ENCODE peak calls at places on chromosomes 11 and 22, in nine cellular contexts. B is IMR-90, M is right lobe of liver, Q is body of pancreas, Z is HCT116, F is heart left ventricle, K is ovary, V is thyroid gland, Y is H1. W is an unnamed sample. For H3K9me3, the result is how much of the 10 kb centered on the place peaks cover.

GRCh38 chr11:70895061-70895670 is 357.2 kb downstream of the SHANK2 start:
- DNase-seq in V (no peak), Z (no peak), Q (no peak), K (no peak), F (no peak), M (peak), Y (no peak), B (no peak), W (no peak)

GRCh38 chr11:68942751-68943271 is 38.0 kb downstream of the MRGPRD start:
- DNase-seq in B (no peak), Z (no peak), Q (no peak), K (no peak), Y (no peak), M (no peak), F (no peak), V (no peak), W (no peak)

GRCh38 chr22:34975721-34976120 is 90.2 kb upstream of the ISX start:
- DNase-seq in M (no peak), K (no peak), Q (no peak), Y (no peak), F (no peak), Z (no peak), V (no peak), B (no peak), W (no peak)

GRCh38 chr22:44753189-44754042 is 1.0 kb downstream of the ARHGAP8 start:
- DNase-seq in B (peak), Z (no peak), K (no peak), M (no peak), Q (peak), V (peak), Y (no peak), F (no peak), W (no peak)

GRCh38 chr11:63599211-63600122 is 14.8 kb downstream of the PLAAT3 start:
- DNase-seq in Z (no peak), K (no peak), M (no peak), B (peak), F (no peak), V (no peak), Y (no peak), Q (no peak), W (no peak)

GRCh38 chr22:31764785-31765184 is 11.0 kb downstream of the DEPDC5 start:
- DNase-seq in F (no peak), Z (no peak), V (no peak), K (no peak), B (no peak), M (no peak), Q (no peak), Y (no peak), W (no peak)

GRCh38 chr11:61158691-61159381 is 2.4 kb downstream of the VPS37C start:
- DNase-seq in Y (no peak), Q (no peak), B (peak), Z (no peak), K (no peak), F (no peak), M (no peak), V (no peak), W (no peak)

GRCh38 chr11:120400564-120401364 is 64.6 kb downstream of the ARHGEF12 start:
- DNase-seq in V (no peak), B (peak), Y (no peak), K (no peak), Z (peak), F (no peak), Q (peak), M (no peak), W (peak)

GRCh38 chr11:40602866-40603578 is 856.4 kb downstream of the LRRC4C start:
- DNase-seq in M (no peak), V (no peak), F (no peak), Q (no peak), B (no peak), K (no peak), Y (peak), Z (no peak), W (no peak)

GRCh38 chr11:15577519-15577918 is 462.8 kb downstream of the INSC start:
- DNase-seq in Y (no peak), M (no peak), K (no peak), Q (no peak), F (no peak), B (no peak), Z (no peak), V (no peak), W (no peak)

GRCh38 chr11:10798330-10798980 is 10.3 kb downstream of the EIF4G2 start:
- DNase-seq in B (no peak), Q (no peak), Z (no peak), Y (no peak), V (no peak), F (no peak), M (no peak), K (no peak), W (no peak)

GRCh38 chr11:3154001-3154599 is 11.0 kb downstream of the OSBPL5 start:
- DNase-seq in Z (no peak), F (no peak), M (peak), K (no peak), B (no peak), Q (no peak), Y (no peak), V (no peak), W (no peak)

GRCh38 chr22:39574779-39575551 is 4.4 kb downstream of the CACNA1I start:
- DNase-seq in Z (peak), Y (no peak), Q (no peak), V (peak), F (no peak), K (no peak), B (peak), M (no peak), W (no peak)

GRCh38 chr11:79139900-79140299 is 300.9 kb downstream of the TENM4 start:
- DNase-seq in K (no peak), Z (no peak), Y (no peak), M (no peak), B (no peak), Q (no peak), F (no peak), V (no peak), W (no peak)

GRCh38 chr22:50209893-50210292 is 9.1 kb downstream of the SELENOO start:
- DNase-seq in F (no peak), V (peak), B (peak), M (peak), Z (no peak), Y (no peak), Q (peak), K (peak), W (peak)
- TF ChIP-seq POLR2A in F (no peak), V (no peak), B (no peak), M (no peak), Z (no peak), Y (no peak), Q (no peak), K (no peak), W (no peak)

GRCh38 chr11:54930930-54931329 is 224.3 kb downstream of the OR4A5 start:
- DNase-seq in B (no peak), V (no peak), M (no peak), Y (no peak), Q (no peak), F (no peak), Z (no peak), K (no peak), W (no peak)

GRCh38 chr11:54927704-54928103 is 221.1 kb downstream of the OR4A5 start:
- DNase-seq in Y (no peak), B (no peak), F (no peak), V (no peak), Q (no peak), K (no peak), Z (no peak), M (no peak), W (no peak)
- H3K9me3 ChIP-seq in Y (half or more), B (under half), F (under half), V (under half), Q (under half), K (under half), Z (under half), M (under half), W (under half)

DNA sequence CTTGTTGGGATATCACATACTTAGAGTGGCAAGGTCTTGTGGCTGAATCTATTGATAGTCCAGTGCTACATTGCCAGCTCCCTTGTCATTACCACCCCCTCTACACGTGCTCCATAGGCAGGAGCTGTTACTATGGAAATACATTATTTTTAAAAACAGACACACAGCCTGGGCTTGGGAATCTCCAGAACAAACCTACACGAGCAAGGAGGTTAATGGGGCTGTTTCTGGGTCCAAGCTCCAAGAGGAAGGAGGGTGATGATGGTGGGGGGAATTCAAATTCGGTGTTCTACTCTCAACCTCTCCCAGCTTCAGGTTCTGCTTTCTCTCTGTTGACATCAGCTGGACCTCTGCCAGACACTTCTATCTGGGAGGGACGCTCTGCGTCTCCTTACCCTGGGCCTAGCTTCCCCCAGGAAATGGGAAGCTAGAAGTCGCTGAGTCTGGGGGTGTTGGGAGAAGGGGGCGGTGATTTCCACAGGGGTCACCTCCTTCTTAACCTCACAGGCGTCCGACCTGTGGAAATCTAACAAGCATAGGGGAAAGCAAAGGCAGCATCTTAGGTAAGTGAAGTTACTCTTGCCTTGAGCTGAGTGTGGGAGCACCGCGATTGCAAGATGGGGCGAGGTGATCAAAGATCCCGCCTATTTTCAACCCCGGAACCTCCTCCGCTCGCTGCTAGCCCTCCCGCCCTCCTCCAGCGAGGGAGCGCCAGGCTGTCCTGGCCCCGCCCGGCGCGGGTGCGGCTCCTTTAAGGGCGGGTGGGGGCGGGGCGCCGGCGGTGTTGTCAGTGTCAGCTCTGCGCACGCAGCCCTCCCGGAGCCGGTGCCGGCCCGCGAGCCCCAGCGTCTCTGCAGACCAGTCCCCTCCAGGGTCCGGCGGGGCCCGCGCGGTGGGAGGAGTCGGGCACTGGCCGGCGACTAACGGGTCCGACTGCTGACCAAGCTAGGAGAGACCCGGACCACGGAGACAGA is at the start of gene C2CD2L:
- DNase-seq in F (peak), B (peak), V (peak), M (peak), Q (peak), Y (no peak), K (peak), Z (peak), W (peak)
- TF ChIP-seq POLR2A in F (peak), B (no peak), V (no peak), M (peak), Q (peak), Y (no peak), K (peak), Z (no peak), W (peak)

DNA sequence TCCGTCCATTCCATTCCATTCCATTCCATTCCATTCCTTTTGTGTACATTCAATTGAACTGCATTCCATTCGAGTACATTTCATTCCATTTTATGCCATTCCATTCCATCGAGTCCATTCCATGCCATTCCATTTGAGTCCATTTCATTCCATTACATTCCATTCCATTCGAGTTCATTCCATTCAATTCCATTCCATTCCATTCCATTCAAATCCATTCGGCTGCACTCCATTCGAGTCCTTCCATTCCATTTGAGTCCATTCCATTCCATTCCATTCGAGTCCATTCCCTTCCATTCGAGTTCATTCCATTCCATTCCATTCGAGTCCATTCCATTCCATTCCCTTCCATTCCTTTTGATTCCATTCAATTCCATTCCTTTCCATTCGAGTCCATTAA is 4800.6 kb upstream of the OR11H1 start:
- DNase-seq in Q (no peak), K (no peak), Y (no peak), B (no peak), V (no peak), M (no peak), Z (no peak), F (no peak), W (no peak)
- H3K9me3 ChIP-seq in Q (under half), K (under half), Y (under half), B (under half), V (under half), M (under half), Z (half or more), F (under half), W (under half)

DNA sequence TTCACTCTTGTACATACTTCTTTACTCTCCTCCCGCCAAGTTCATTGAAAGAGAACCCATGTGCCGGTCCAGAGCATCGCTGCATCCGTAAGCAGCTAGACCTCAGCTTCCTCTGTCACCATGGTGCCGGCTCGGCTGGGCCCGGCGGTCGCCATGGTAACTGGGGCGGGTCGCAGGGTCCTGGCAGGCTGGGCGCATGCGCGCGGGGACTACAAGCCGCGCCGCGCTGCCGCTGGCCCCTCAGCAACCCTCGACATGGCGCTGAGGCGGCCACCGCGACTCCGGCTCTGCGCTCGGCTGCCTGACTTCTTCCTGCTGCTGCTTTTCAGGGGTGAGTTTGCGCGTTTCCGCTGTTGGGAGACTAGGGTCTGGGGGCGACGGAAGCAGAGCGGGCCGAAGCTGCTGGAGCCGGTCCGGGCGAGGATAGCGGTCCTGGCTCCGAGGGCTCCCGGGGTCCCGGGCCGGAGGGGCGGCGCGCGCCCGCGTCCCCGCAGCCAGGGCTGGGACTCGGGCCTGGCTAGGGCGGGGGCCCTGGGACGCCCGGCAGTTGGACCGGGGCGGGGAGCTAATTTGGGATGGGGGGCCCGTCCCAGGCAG is at the start of gene JAM3:
- DNase-seq in Q (peak), Z (no peak), M (peak), Y (peak), V (peak), F (peak), K (peak), B (peak), W (peak)
- TF ChIP-seq POLR2A in Q (peak), Z (no peak), M (no peak), Y (no peak), V (no peak), F (peak), K (peak), B (peak), W (peak)

GRCh38 chr11:50073113-50074105 is 40.7 kb downstream of the OR4C45 start:
- DNase-seq in F (no peak), Y (no peak), Z (no peak), B (no peak), V (no peak), M (no peak), Q (no peak), K (no peak), W (no peak)

GRCh38 chr11:50078001-50078400 is 45.3 kb downstream of the OR4C45 start:
- DNase-seq in B (no peak), Z (no peak), K (no peak), V (no peak), M (no peak), F (no peak), Y (no peak), Q (no peak), W (no peak)

GRCh38 chr11:50074161-50074560 is 41.5 kb downstream of the OR4C45 start:
- DNase-seq in Y (no peak), K (no peak), Z (no peak), M (no peak), Q (no peak), B (no peak), F (no peak), V (no peak), W (no peak)

GRCh38 chr11:50077526-50077925 is 44.9 kb downstream of the OR4C45 start:
- DNase-seq in Y (no peak), V (no peak), B (no peak), Z (no peak), F (no peak), K (no peak), Q (no peak), M (no peak), W (no peak)

DNA sequence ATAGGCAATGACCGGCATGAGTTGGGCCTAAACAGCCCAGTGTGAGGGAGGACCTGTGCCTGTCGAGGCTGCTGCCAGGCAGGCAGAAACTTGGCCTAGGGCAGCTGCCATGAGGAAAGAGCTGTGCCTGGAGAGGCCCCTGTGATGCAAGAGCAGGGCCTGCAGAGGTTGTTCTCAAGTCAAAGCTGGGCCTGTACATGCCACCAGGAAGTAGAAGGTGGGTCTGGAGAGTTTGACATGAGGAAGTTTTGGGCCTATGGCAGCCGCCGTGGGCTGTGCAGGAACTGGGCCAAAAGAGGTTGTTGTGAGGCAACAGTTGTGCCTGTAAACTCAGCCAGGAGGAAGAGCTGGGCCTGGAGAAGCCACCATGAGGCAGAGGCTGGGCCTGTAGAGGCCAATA is 43.2 kb downstream of the OR4C45 start:
- DNase-seq in Z (no peak), K (no peak), M (no peak), V (no peak), Y (no peak), F (no peak), Q (no peak), B (no peak), W (no peak)
- H3K9me3 ChIP-seq in Z (under half), K (under half), M (under half), V (under half), Y (half or more), F (under half), Q (under half), B (under half), W (under half)

DNA sequence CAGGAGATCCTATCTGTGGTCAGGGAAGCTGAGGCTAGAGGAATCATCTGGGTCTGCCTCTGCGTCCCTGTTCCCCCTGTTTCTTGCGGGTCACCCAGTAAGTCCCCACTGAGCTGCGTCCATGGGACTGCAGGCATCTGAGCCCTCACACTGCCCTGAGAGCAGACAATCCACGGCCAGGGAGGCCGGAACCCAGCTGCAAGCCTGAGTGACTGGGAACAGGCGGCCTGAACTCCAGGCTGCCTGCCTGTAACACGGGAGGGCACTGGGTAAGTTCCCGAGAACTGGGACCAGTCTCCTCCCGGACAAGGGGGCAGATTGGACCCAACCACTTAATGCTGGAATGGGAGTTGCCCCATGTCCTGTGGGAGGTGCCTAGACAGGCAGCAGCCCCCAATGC is 727.4 kb downstream of the BRD1 start:
- DNase-seq in B (no peak), V (no peak), Z (no peak), Q (no peak), F (no peak), Y (no peak), M (peak), K (no peak), W (no peak)
- TF ChIP-seq POLR2A in B (no peak), V (no peak), Z (no peak), Q (no peak), F (no peak), Y (no peak), M (no peak), K (no peak), W (no peak)

GRCh38 chr11:43972366-43972765 is 29.9 kb downstream of the C11orf96 start:
- DNase-seq in Q (no peak), V (no peak), Y (no peak), M (no peak), B (no peak), K (no peak), Z (no peak), F (no peak), W (no peak)
- H3K9me3 ChIP-seq in Q (under half), V (under half), Y (under half), M (under half), B (under half), K (under half), Z (under half), F (under half), W (under half)

W was measured in gastrocnemius medialis.